ENCODE peak calls at places on chromosomes 12 and 14, in ten cellular contexts. E is central memory CD4-positive, alpha-beta T cell; A is nucleus accumbens; Z is HFFc6; S is NB4; K is left colon; D is HEK293T; T is neuronal stem cell; Q is mammary epithelial cell; M is hepatocyte. H is an unnamed sample.

GRCh38 chr14:25102788-25103187 is 52.8 kb upstream of the STXBP6 start:
- DNase-seq in E (no peak), A (no peak), Z (no peak), S (no peak), K (no peak), D (no peak), T (no peak), Q (no peak), M (no peak), H (no peak)

GRCh38 chr14:49879683-49880204 is 13.1 kb upstream of the ARF6 start:
- DNase-seq in E (peak), A (no peak), Z (peak), S (peak), K (peak), D (peak), T (no peak), Q (peak), M (peak), H (peak)

GRCh38 chr12:105698047-105698446 is 367.6 kb downstream of the C12orf75 start:
- DNase-seq in E (no peak), A (no peak), Z (no peak), S (peak), K (no peak), D (no peak), T (no peak), Q (no peak), M (no peak), H (no peak)

GRCh38 chr12:45246202-45246601 is 30.3 kb downstream of the ANO6 start:
- DNase-seq in E (no peak), A (no peak), Z (no peak), S (no peak), K (no peak), D (no peak), T (no peak), Q (no peak), M (no peak), H (no peak)

GRCh38 chr14:93984987-93985410 is 8.6 kb upstream of the ASB2 start:
- DNase-seq in E (no peak), A (peak), Z (peak), S (peak), K (peak), D (peak), T (peak), Q (peak), M (peak), H (peak)

GRCh38 chr14:77278461-77279230 is 7.6 kb upstream of the NGB start:
- DNase-seq in E (no peak), A (no peak), Z (no peak), S (no peak), K (no peak), D (no peak), T (no peak), Q (no peak), M (no peak), H (no peak)

GRCh38 chr14:20631023-20631820 is 10.3 kb downstream of the OR6S1 start:
- DNase-seq in E (peak), A (no peak), Z (peak), S (peak), K (no peak), D (peak), T (no peak), Q (peak), M (peak), H (peak)

GRCh38 chr12:94498073-94498472 is 38.4 kb upstream of the CEP83 start:
- DNase-seq in E (no peak), A (no peak), Z (no peak), S (peak), K (no peak), D (no peak), T (no peak), Q (peak), M (peak), H (no peak)

GRCh38 chr12:54439521-54440255 is 20.6 kb upstream of the ITGA5 start:
- DNase-seq in E (peak), A (no peak), Z (peak), S (peak), K (no peak), D (peak), T (no peak), Q (peak), M (peak), H (peak)

GRCh38 chr14:96351986-96352385 is 11.2 kb downstream of the ATG2B start:
- DNase-seq in E (no peak), A (no peak), Z (peak), S (no peak), K (no peak), D (no peak), T (no peak), Q (no peak), M (no peak), H (no peak)

GRCh38 chr12:80834724-80835123 is 103.0 kb downstream of the LIN7A start:
- DNase-seq in E (no peak), A (no peak), Z (no peak), S (no peak), K (no peak), D (no peak), T (no peak), Q (no peak), M (no peak), H (no peak)

GRCh38 chr14:104095426-104096310 is 10.2 kb downstream of the ASPG start:
- DNase-seq in E (no peak), A (no peak), Z (no peak), S (no peak), K (no peak), D (no peak), T (no peak), Q (no peak), M (no peak), H (no peak)

GRCh38 chr12:71517145-71517846 is 77.7 kb downstream of the LGR5 start:
- DNase-seq in E (no peak), A (no peak), Z (no peak), S (no peak), K (no peak), D (no peak), T (no peak), Q (no peak), M (peak), H (no peak)

GRCh38 chr14:93648440-93649168 is 139.7 kb downstream of the PRIMA1 start:
- DNase-seq in E (no peak), A (no peak), Z (no peak), S (peak), K (no peak), D (peak), T (no peak), Q (peak), M (peak), H (peak)

GRCh38 chr14:29627141-29627540 is 300.5 kb downstream of the PRKD1 start:
- DNase-seq in E (no peak), A (peak), Z (peak), S (no peak), K (no peak), D (no peak), T (no peak), Q (peak), M (no peak), H (no peak)

GRCh38 chr12:114668151-114668891 is 15.7 kb downstream of the TBX3 start:
- DNase-seq in E (no peak), A (peak), Z (peak), S (peak), K (peak), D (peak), T (no peak), Q (peak), M (peak), H (no peak)

GRCh38 chr14:60310086-60310684 is 61.2 kb downstream of the PPM1A start:
- DNase-seq in E (no peak), A (no peak), Z (no peak), S (no peak), K (no peak), D (peak), T (no peak), Q (no peak), M (no peak), H (no peak)

GRCh38 chr12:27076930-27077329 is 5.4 kb downstream of the C12orf71 start:
- DNase-seq in E (no peak), A (no peak), Z (peak), S (no peak), K (no peak), D (no peak), T (no peak), Q (peak), M (no peak), H (no peak)

GRCh38 chr14:33880330-33880729 is 70.5 kb downstream of the EGLN3 start:
- DNase-seq in E (no peak), A (no peak), Z (no peak), S (no peak), K (no peak), D (no peak), T (no peak), Q (no peak), M (no peak), H (no peak)

GRCh38 chr14:93962701-93963601 is 13.4 kb downstream of the ASB2 start:
- DNase-seq in E (peak), A (peak), Z (no peak), S (peak), K (peak), D (peak), T (no peak), Q (no peak), M (no peak), H (peak)

GRCh38 chr14:61561657-61562276 is 133.5 kb upstream of the HIF1A start:
- DNase-seq in E (no peak), A (no peak), Z (peak), S (peak), K (peak), D (no peak), T (no peak), Q (peak), M (peak), H (no peak)

GRCh38 chr12:100858658-100859057 is 64.1 kb downstream of the ANO4 start:
- DNase-seq in E (no peak), A (no peak), Z (no peak), S (no peak), K (no peak), D (no peak), T (no peak), Q (peak), M (no peak), H (no peak)

GRCh38 chr12:117033382-117034045 is 65.7 kb downstream of the TESC start:
- DNase-seq in E (no peak), A (peak), Z (no peak), S (no peak), K (no peak), D (no peak), T (no peak), Q (no peak), M (no peak), H (no peak)

GRCh38 chr14:87690076-87690661 is 302.8 kb downstream of the GALC start:
- DNase-seq in E (no peak), A (no peak), Z (no peak), S (no peak), K (no peak), D (no peak), T (no peak), Q (no peak), M (peak), H (no peak)

GRCh38 chr12:123937707-123938600 is 34.7 kb downstream of the CCDC92 start:
- DNase-seq in E (peak), A (no peak), Z (no peak), S (peak), K (no peak), D (no peak), T (no peak), Q (no peak), M (no peak), H (no peak)

GRCh38 chr12:62763319-62763718 is 171.6 kb downstream of the PPM1H start:
- DNase-seq in E (no peak), A (no peak), Z (no peak), S (no peak), K (no peak), D (no peak), T (no peak), Q (no peak), M (peak), H (no peak)

GRCh38 chr14:97709552-97709951 is 912.4 kb downstream of the VRK1 start:
- DNase-seq in E (peak), A (no peak), Z (no peak), S (no peak), K (peak), D (no peak), T (no peak), Q (no peak), M (no peak), H (no peak)

GRCh38 chr14:23566782-23567185 is 807 bp downstream of the AP1G2 start:
- DNase-seq in E (no peak), A (peak), Z (peak), S (no peak), K (no peak), D (no peak), T (no peak), Q (no peak), M (no peak), H (no peak)

GRCh38 chr12:67322580-67322979 is 53.4 kb downstream of the CAND1 start:
- DNase-seq in E (no peak), A (no peak), Z (no peak), S (no peak), K (no peak), D (no peak), T (no peak), Q (no peak), M (no peak), H (no peak)

GRCh38 chr12:110281549-110282342 is 699 bp downstream of the ATP2A2 start:
- DNase-seq in E (peak), A (peak), Z (peak), S (peak), K (peak), D (peak), T (no peak), Q (peak), M (peak), H (peak)

GRCh38 chr12:51162217-51162616 is 10.7 kb downstream of the TFCP2 start:
- DNase-seq in E (no peak), A (no peak), Z (no peak), S (no peak), K (no peak), D (no peak), T (no peak), Q (no peak), M (no peak), H (no peak)

GRCh38 chr14:53144244-53144643 is 8.9 kb downstream of the DDHD1 start:
- DNase-seq in E (no peak), A (no peak), Z (no peak), S (no peak), K (no peak), D (no peak), T (no peak), Q (no peak), M (no peak), H (no peak)

GRCh38 chr14:72476657-72477499 is 417.0 kb downstream of the DPF3 start:
- DNase-seq in E (peak), A (no peak), Z (peak), S (peak), K (peak), D (no peak), T (no peak), Q (peak), M (peak), H (peak)

GRCh38 chr14:49999826-50000214 is 106.9 kb downstream of the ARF6 start:
- DNase-seq in E (no peak), A (no peak), Z (no peak), S (no peak), K (no peak), D (no peak), T (no peak), Q (no peak), M (no peak), H (no peak)

GRCh38 chr14:103613517-103613916 is 15.5 kb upstream of the KLC1 start:
- DNase-seq in E (no peak), A (no peak), Z (no peak), S (no peak), K (peak), D (no peak), T (no peak), Q (no peak), M (no peak), H (peak)

GRCh38 chr12:113770389-113770865 is 195.7 kb downstream of the RBM19 start:
- DNase-seq in E (no peak), A (no peak), Z (no peak), S (no peak), K (no peak), D (no peak), T (no peak), Q (no peak), M (no peak), H (no peak)

GRCh38 chr12:122021822-122022392 is at the start of gene BCL7A:
- DNase-seq in E (peak), A (peak), Z (peak), S (peak), K (peak), D (peak), T (peak), Q (peak), M (peak), H (no peak)

GRCh38 chr14:80605536-80605935 is 336.0 kb downstream of the CEP128 start:
- DNase-seq in E (no peak), A (no peak), Z (no peak), S (no peak), K (no peak), D (no peak), T (no peak), Q (no peak), M (no peak), H (no peak)

GRCh38 chr14:54220122-54220691 is 176.6 kb upstream of the CDKN3 start:
- DNase-seq in E (no peak), A (no peak), Z (no peak), S (no peak), K (no peak), D (no peak), T (no peak), Q (no peak), M (peak), H (no peak)

GRCh38 chr12:83197483-83197914 is 510.8 kb downstream of the TMTC2 start:
- DNase-seq in E (no peak), A (no peak), Z (no peak), S (no peak), K (no peak), D (no peak), T (no peak), Q (no peak), M (no peak), H (no peak)